ENCODE peak calls at places on chromosomes 13 and 19, in ten cellular contexts. Q is IMR-90, A is endodermal cell, C is heart left ventricle, L is esophagus squamous epithelium, K is breast epithelium, R is suprapubic skin, E is GM23338, O is left ventricle myocardium inferior, P is Peyer's patch. B is an unnamed sample. For H3K4me1, the result is how much of the 10 kb centered on the place peaks cover.

GRCh38 chr13:102977471-102977870 is 88.7 kb downstream of the SLC10A2 start:
- DNase-seq in C (no peak), P (no peak), Q (no peak), L (no peak), A (no peak), R (no peak), E (no peak), O (no peak), K (no peak), B (no peak)

GRCh38 chr13:30158774-30159445 is 148.4 kb downstream of the KATNAL1 start:
- DNase-seq in L (no peak), E (no peak), K (no peak), A (no peak), P (no peak), O (no peak), C (no peak), R (no peak), Q (peak), B (no peak)

GRCh38 chr19:41701401-41702075 is 6.9 kb upstream of the CEACAM5 start:
- DNase-seq in L (no peak), C (no peak), A (peak), P (no peak), R (no peak), O (no peak), Q (no peak), E (peak), K (no peak), B (no peak)

GRCh38 chr19:3108775-3109174 is 14.6 kb downstream of the GNA11 start:
- DNase-seq in E (peak), C (no peak), P (peak), R (peak), A (peak), O (peak), L (no peak), K (no peak), Q (peak), B (peak)

GRCh38 chr13:98476106-98476505 is 100.8 kb downstream of the STK24 start:
- DNase-seq in K (no peak), E (peak), R (peak), Q (no peak), L (no peak), P (no peak), O (no peak), A (peak), C (no peak), B (no peak)

GRCh38 chr19:10686661-10687517 is 14.3 kb upstream of the QTRT1 start:
- DNase-seq in A (no peak), C (peak), L (no peak), R (no peak), O (peak), Q (peak), E (no peak), K (no peak), P (no peak), B (no peak)

GRCh38 chr19:16293133-16294085 is 31.2 kb upstream of the KLF2 start:
- DNase-seq in E (no peak), Q (peak), A (no peak), O (peak), L (no peak), C (peak), K (peak), P (no peak), R (peak), B (no peak)

GRCh38 chr13:102726430-102726829 is 31.6 kb upstream of the METTL21C start:
- DNase-seq in E (no peak), P (no peak), O (no peak), A (no peak), K (no peak), C (no peak), Q (no peak), R (no peak), L (no peak), B (no peak)

GRCh38 chr13:41614671-41615519 is 157.5 kb downstream of the RGCC start:
- DNase-seq in Q (peak), E (no peak), P (no peak), C (no peak), L (no peak), O (no peak), R (no peak), A (no peak), K (no peak), B (no peak)

GRCh38 chr19:7558667-7559066 is 23.1 kb downstream of the PNPLA6 start:
- DNase-seq in L (no peak), R (no peak), C (no peak), A (no peak), E (no peak), K (no peak), Q (no peak), P (no peak), O (no peak), B (no peak)

GRCh38 chr13:51739403-51740112 is 64.4 kb downstream of the DHRS12 start:
- DNase-seq in C (no peak), A (no peak), R (no peak), K (no peak), E (no peak), L (no peak), P (no peak), O (no peak), Q (no peak), B (no peak)

GRCh38 chr19:41521860-41522555 is 54.0 kb upstream of the CEACAM21 start:
- DNase-seq in K (no peak), P (no peak), Q (no peak), C (no peak), L (no peak), O (no peak), R (no peak), E (peak), A (peak), B (no peak)

GRCh38 chr13:77388944-77389616 is 62.2 kb upstream of the MYCBP2 start:
- DNase-seq in P (no peak), O (no peak), A (no peak), R (no peak), C (no peak), L (no peak), E (no peak), Q (no peak), K (no peak), B (no peak)

GRCh38 chr13:92187378-92187989 is 789.1 kb downstream of the GPC5 start:
- DNase-seq in P (no peak), O (no peak), R (no peak), L (no peak), A (peak), E (peak), Q (peak), C (no peak), K (no peak), B (peak)

GRCh38 chr19:685457-685931 is 9.3 kb downstream of the FSTL3 start:
- DNase-seq in Q (no peak), K (no peak), O (no peak), C (no peak), P (no peak), A (peak), L (no peak), E (no peak), R (no peak), B (no peak)

GRCh38 chr19:49924004-49924880 is 4.8 kb upstream of the ATF5 start:
- DNase-seq in E (no peak), P (no peak), K (no peak), C (no peak), O (no peak), A (peak), Q (no peak), L (no peak), R (no peak), B (peak)

GRCh38 chr13:39688699-39689405 is 33.4 kb downstream of the COG6 start:
- DNase-seq in P (no peak), C (no peak), R (no peak), O (no peak), A (no peak), Q (peak), K (no peak), E (no peak), L (no peak), B (no peak)

GRCh38 chr13:23794267-23795161 is 94.7 kb downstream of the MIPEP start:
- DNase-seq in C (no peak), P (no peak), L (no peak), K (no peak), Q (peak), E (no peak), O (no peak), R (no peak), A (no peak), B (no peak)

GRCh38 chr19:41957838-41958366 is 1.2 kb downstream of the RABAC1 start:
- DNase-seq in E (peak), A (peak), O (peak), C (peak), K (peak), L (no peak), Q (peak), R (no peak), P (peak), B (peak)

GRCh38 chr13:20582026-20582425 is 15.1 kb downstream of the IFT88 start:
- DNase-seq in P (no peak), L (no peak), R (no peak), A (no peak), Q (no peak), O (no peak), E (no peak), K (no peak), C (no peak), B (no peak)

GRCh38 chr13:67148219-67148583 is 81.9 kb downstream of the PCDH9 start:
- DNase-seq in K (no peak), A (no peak), Q (peak), R (no peak), C (no peak), E (no peak), P (no peak), L (no peak), O (no peak), B (no peak)

GRCh38 chr13:78881054-78881453 is 222.1 kb upstream of the OBI1 start:
- DNase-seq in A (no peak), O (no peak), K (no peak), C (no peak), Q (no peak), E (no peak), P (no peak), L (no peak), R (no peak), B (peak)

GRCh38 chr19:42023121-42023942 is 29.3 kb upstream of the ATP1A3 start:
- DNase-seq in K (no peak), O (no peak), A (peak), C (no peak), Q (peak), P (no peak), E (peak), R (no peak), L (no peak), B (peak)

GRCh38 chr19:10517361-10517759 is at the start of gene S1PR5:
- DNase-seq in C (peak), K (no peak), A (peak), P (no peak), L (no peak), R (no peak), E (peak), Q (no peak), O (no peak), B (peak)

GRCh38 chr13:80428344-80429096 is 87.6 kb upstream of the SPRY2 start:
- DNase-seq in O (no peak), L (no peak), C (no peak), E (no peak), R (no peak), A (no peak), K (no peak), Q (no peak), P (no peak), B (no peak)

GRCh38 chr19:48818234-48818823 is 7.5 kb upstream of the BCAT2 start:
- DNase-seq in C (no peak), P (no peak), R (no peak), Q (no peak), O (no peak), E (no peak), L (no peak), K (no peak), A (no peak), B (no peak)

GRCh38 chr13:94233401-94233800 is 246.1 kb downstream of the DCT start:
- DNase-seq in L (no peak), P (no peak), K (no peak), O (peak), E (no peak), C (no peak), A (no peak), Q (peak), R (no peak), B (peak)

DNA sequence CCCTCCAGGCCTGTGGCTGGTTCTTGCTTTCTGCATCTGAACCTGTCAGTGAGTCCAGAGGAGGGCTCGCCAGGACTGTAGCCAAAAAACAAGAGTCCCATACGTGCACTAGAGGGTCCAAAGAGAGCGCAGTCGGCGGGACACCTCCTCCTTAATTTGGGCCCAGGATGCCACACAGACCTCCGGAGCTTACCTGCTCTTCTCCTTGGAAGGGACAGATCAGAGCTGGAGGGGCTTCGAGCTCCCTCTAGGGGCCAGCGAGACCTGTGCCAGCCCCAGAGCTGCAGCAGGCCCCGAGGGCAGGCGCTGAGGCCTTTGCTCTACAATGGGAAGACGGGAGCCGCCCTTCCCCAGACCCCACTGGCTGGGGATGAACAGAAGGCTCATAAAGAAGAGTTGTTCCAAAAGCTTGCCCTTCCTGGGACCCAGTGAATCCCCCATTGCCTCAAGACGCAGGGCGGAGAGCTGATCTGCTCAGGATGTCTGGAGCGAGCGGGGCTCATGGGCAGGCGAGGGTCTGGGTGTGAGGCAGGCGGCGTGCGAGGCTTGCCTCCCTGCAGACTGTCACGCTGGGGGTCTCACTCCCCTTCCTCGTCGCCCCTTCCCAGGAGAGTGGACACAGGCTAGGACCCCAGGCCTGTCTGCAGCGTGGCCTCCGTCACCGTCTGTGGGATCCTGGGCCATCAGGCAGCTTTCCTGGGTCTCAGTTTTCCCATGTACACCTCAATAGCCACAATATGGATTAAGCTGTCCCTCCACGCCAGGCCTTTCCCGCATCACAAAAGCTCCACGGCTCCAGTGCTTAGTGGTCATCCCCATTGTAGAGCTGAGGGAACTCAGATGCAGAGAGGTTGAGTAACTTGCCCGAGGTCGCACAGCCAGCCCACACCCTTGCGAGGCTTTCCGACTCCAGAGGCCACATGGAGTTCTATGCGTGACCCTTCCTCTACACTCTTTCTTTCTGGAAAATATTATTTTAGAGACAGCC is 46.9 kb upstream of the VSTM2B start:
- DNase-seq in L (no peak), O (no peak), Q (no peak), E (peak), R (no peak), P (no peak), A (peak), C (no peak), K (no peak), B (peak)
- H3K4me3 ChIP-seq in L (no peak), O (no peak), Q (no peak), E (no peak), R (no peak), P (no peak), A (no peak), C (no peak), K (no peak), B (no peak)

GRCh38 chr19:56112313-56112709 is 8.8 kb downstream of the ZNF787 start:
- DNase-seq in C (no peak), P (peak), Q (no peak), A (no peak), R (peak), O (no peak), K (no peak), E (no peak), L (no peak), B (no peak)

GRCh38 chr19:56115490-56115889 is 5.6 kb downstream of the ZNF787 start:
- DNase-seq in E (no peak), O (no peak), A (peak), Q (no peak), R (no peak), L (no peak), K (no peak), C (no peak), P (no peak), B (no peak)

GRCh38 chr19:56114711-56115110 is 6.4 kb downstream of the ZNF787 start:
- DNase-seq in P (no peak), O (no peak), R (no peak), Q (no peak), A (peak), K (no peak), L (no peak), E (no peak), C (no peak), B (no peak)

GRCh38 chr19:56113071-56113632 is 7.9 kb downstream of the ZNF787 start:
- DNase-seq in E (no peak), L (no peak), O (no peak), Q (no peak), K (no peak), R (no peak), A (no peak), P (peak), C (no peak), B (no peak)

DNA sequence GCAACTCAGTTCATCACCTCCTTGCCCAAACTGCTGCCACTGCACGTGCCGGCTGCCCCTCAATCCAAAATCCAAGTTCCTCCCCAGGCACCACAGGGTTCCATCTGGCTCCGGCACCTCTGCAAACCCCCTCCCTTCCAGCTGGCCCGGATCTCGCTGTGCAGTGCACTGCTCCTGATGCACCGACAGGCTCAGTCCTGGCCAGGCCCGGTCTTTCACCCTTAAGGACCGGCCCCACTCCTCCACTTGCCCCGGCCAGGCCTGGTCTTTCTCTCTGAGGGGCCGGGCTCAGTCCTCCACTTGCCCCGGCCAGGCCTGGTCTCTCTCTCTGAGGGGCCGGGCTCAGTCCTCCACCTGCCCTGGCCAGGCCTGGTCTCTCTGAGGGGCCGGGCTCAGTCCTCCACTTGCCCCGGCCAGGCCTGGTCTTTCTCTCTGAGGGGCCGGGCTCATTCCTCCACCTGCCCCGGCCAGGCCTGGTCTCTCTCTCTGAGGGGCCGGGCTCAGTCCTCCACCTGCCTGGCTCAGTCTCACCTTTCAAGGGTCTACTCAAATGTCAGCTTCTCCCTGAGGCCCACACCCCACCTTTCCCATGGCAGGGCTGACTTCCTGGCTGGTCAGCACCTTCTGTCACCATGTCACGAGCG is 6.9 kb downstream of the ZNF787 start:
- DNase-seq in R (no peak), C (no peak), O (no peak), P (no peak), Q (no peak), K (no peak), E (no peak), A (peak), L (no peak), B (no peak)
- H3K4me1 ChIP-seq in R (half or more), C (half or more), O (half or more), P (under half), Q (under half), K (under half), E (under half), A (under half), L (half or more), B (under half)

GRCh38 chr13:112910016-112910415 is 59.0 kb upstream of the MCF2L start:
- DNase-seq in C (no peak), O (no peak), R (no peak), A (no peak), E (no peak), Q (no peak), P (no peak), L (no peak), K (no peak), B (no peak)
- TF ChIP-seq CTCF in C (no peak), O (no peak), R (no peak), A (peak), E (no peak), Q (peak), P (no peak), L (no peak), K (no peak), B (no peak)

GRCh38 chr13:33401238-33401637 is 115.7 kb upstream of the STARD13 start:
- DNase-seq in L (no peak), P (no peak), C (peak), Q (no peak), E (no peak), K (no peak), O (no peak), A (no peak), R (no peak), B (no peak)
- H3K4me3 ChIP-seq in L (no peak), P (no peak), C (no peak), Q (no peak), E (no peak), K (no peak), O (no peak), A (no peak), R (no peak), B (no peak)

GRCh38 chr13:111219950-111220349 is 100.5 kb upstream of the TEX29 start:
- DNase-seq in K (no peak), Q (no peak), P (no peak), R (no peak), A (peak), C (no peak), L (no peak), O (no peak), E (no peak), B (no peak)
- H3K4me1 ChIP-seq in K (under half), Q (under half), P (under half), R (under half), A (under half), C (half or more), L (under half), O (half or more), E (under half), B (under half)

GRCh38 chr13:38046049-38046376 is 176.4 kb upstream of the TRPC4 start:
- DNase-seq in R (no peak), P (no peak), L (no peak), K (no peak), A (no peak), Q (no peak), C (no peak), O (no peak), E (no peak), B (no peak)
- TF ChIP-seq CTCF in R (no peak), P (no peak), L (no peak), K (no peak), A (no peak), Q (no peak), C (no peak), O (no peak), E (no peak), B (no peak)

GRCh38 chr13:34207334-34207733 is 389.4 kb downstream of the RFC3 start:
- DNase-seq in C (peak), Q (peak), K (no peak), O (peak), R (no peak), P (no peak), A (no peak), E (no peak), L (no peak), B (no peak)
- H3K4me3 ChIP-seq in C (no peak), Q (no peak), K (no peak), O (no peak), R (no peak), P (no peak), A (no peak), E (no peak), L (no peak), B (no peak)

GRCh38 chr19:34880034-34880433 is 46.7 kb upstream of the ZNF30 start:
- DNase-seq in E (no peak), A (no peak), R (no peak), Q (no peak), P (no peak), O (no peak), L (no peak), K (no peak), C (no peak), B (no peak)
- H3K4me1 ChIP-seq in E (under half), A (under half), R (under half), Q (under half), P (under half), O (under half), L (under half), K (under half), C (under half), B (under half)

GRCh38 chr19:20371911-20372310 is 193.7 kb downstream of the ZNF737 start:
- DNase-seq in O (no peak), R (no peak), E (peak), A (no peak), L (no peak), K (no peak), Q (no peak), P (no peak), C (no peak), B (no peak)

GRCh38 chr19:20365146-20365545 is 198.1 kb downstream of the ZNF486 start:
- DNase-seq in E (no peak), C (no peak), O (no peak), R (no peak), Q (no peak), A (no peak), P (no peak), L (no peak), K (no peak), B (no peak)

DNA sequence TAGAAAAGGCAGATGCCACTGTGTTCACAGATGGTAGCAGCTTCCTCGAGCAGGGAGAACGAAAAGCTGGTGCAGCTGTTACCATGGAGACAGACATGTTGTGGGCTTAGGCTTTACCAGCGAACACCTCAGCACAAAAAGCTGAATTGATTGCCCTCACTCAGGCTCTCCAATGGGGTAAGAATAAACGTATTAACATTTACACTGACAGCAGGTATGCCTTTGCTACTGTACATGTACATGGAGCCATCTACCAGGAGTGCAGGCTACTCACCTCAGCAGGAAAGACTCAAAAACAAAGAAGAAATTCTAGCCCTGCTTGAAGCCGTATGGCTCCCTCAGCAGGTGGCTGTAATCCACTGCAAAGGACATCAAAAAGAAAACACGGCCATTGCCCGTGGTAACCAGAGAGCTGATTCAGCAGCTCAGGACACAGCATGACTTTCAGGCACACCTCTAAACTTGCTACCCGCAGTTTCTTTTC is 197.7 kb downstream of the ZNF737 start:
- DNase-seq in K (no peak), P (no peak), A (peak), R (no peak), C (no peak), L (no peak), O (no peak), E (peak), Q (no peak), B (no peak)
- TF ChIP-seq CTCF in K (no peak), P (no peak), A (peak), R (no peak), C (no peak), L (no peak), O (no peak), E (peak), Q (no peak), B (no peak)

B was measured in BE2C.